ENCODE peak calls at places on chromosomes 6 and 20, in seven cellular contexts. P is HepG2, M is transverse colon, J is spleen, S is K562, C is stomach, G is prostate gland. Y is an unnamed sample.

GRCh38 chr20:12372557-12372956 is 454.9 kb downstream of the BTBD3 start:
- DNase-seq in P (peak; percentile 16), M (no peak), J (no peak), S (no peak), C (no peak), G (no peak), Y (no peak)

GRCh38 chr20:46365483-46366215 is 40.8 kb downstream of the ELMO2 start:
- DNase-seq in P (no peak), M (no peak), J (no peak), S (no peak), C (no peak), G (no peak), Y (no peak)

GRCh38 chr6:11429577-11429976 is 108.0 kb upstream of the TMEM170B start:
- DNase-seq in P (no peak), M (no peak), J (no peak), S (no peak), C (no peak), G (no peak), Y (no peak)

GRCh38 chr6:37175332-37176267 is 5.6 kb downstream of the PIM1 start:
- DNase-seq in P (no peak), M (peak; percentile 26), J (peak; percentile 86), S (no peak), C (no peak), G (no peak), Y (peak; percentile 31)

GRCh38 chr20:37534401-37535157 is 6.9 kb upstream of the BLCAP start:
- DNase-seq in P (peak; percentile 83), M (peak; percentile 44), J (peak; percentile 50), S (peak; percentile 52), C (peak; percentile 46), G (peak; percentile 75), Y (no peak)

GRCh38 chr6:10521104-10521808 is at the start of gene GCNT2:
- DNase-seq in P (peak; percentile 92), M (peak; percentile 22), J (no peak), S (peak; percentile 34), C (peak; percentile 61), G (peak; percentile 31), Y (no peak)

GRCh38 chr6:37607949-37608348 is 89.7 kb downstream of the MDGA1 start:
- DNase-seq in P (peak; percentile 21), M (no peak), J (no peak), S (peak; percentile 55), C (no peak), G (no peak), Y (no peak)

GRCh38 chr6:147108256-147108910 is 95.8 kb upstream of the STXBP5 start:
- DNase-seq in P (no peak), M (no peak), J (no peak), S (no peak), C (no peak), G (no peak), Y (no peak)

GRCh38 chr20:12049125-12049524 is 131.4 kb downstream of the BTBD3 start:
- DNase-seq in P (no peak), M (no peak), J (no peak), S (no peak), C (no peak), G (no peak), Y (no peak)

GRCh38 chr6:160024152-160024551 is 55.3 kb downstream of the IGF2R start:
- DNase-seq in P (no peak), M (no peak), J (no peak), S (no peak), C (no peak), G (no peak), Y (no peak)

GRCh38 chr6:100913400-100914276 is 32.5 kb upstream of the ASCC3 start:
- DNase-seq in P (peak; percentile 50), M (no peak), J (no peak), S (no peak), C (no peak), G (no peak), Y (no peak)

GRCh38 chr6:32718879-32719278 is 22.3 kb upstream of the HLA-DQA2 start:
- DNase-seq in P (no peak), M (no peak), J (no peak), S (no peak), C (no peak), G (no peak), Y (no peak)

GRCh38 chr6:157276731-157277130 is 46.6 kb downstream of the TMEM242 start:
- DNase-seq in P (no peak), M (no peak), J (no peak), S (no peak), C (no peak), G (no peak), Y (no peak)

GRCh38 chr6:129605962-129606361 is 104.0 kb downstream of the ARHGAP18 start:
- DNase-seq in P (no peak), M (no peak), J (no peak), S (no peak), C (no peak), G (no peak), Y (no peak)

GRCh38 chr6:35092362-35093117 is 48.6 kb downstream of the TCP11 start:
- DNase-seq in P (no peak), M (peak; percentile 31), J (no peak), S (peak; percentile 6), C (no peak), G (no peak), Y (no peak)

GRCh38 chr6:2695464-2696095 is 55.1 kb downstream of the MYLK4 start:
- DNase-seq in P (peak; percentile 27), M (no peak), J (no peak), S (no peak), C (no peak), G (no peak), Y (no peak)

GRCh38 chr6:165804331-165805066 is 141.5 kb upstream of the PDE10A start:
- DNase-seq in P (no peak), M (no peak), J (no peak), S (no peak), C (no peak), G (no peak), Y (no peak)

GRCh38 chr6:150723857-150724256 is 124.2 kb downstream of the PLEKHG1 start:
- DNase-seq in P (no peak), M (no peak), J (no peak), S (no peak), C (no peak), G (no peak), Y (no peak)

GRCh38 chr20:51695574-51696303 is 72.5 kb downstream of the ATP9A start:
- DNase-seq in P (peak; percentile 33), M (no peak), J (no peak), S (no peak), C (peak; percentile 31), G (peak; percentile 39), Y (no peak)
- TF ChIP-seq POLR2AphosphoS5 in P (no peak), M (no peak), J (no peak), S (no peak), C (no peak), G (peak; percentile 71), Y (no peak)

GRCh38 chr20:33674294-33675126 is at the start of gene NECAB3:
- DNase-seq in P (peak; percentile 82), M (peak; percentile 90), J (peak; percentile 94), S (peak; percentile 93), C (peak; percentile 90), G (peak; percentile 83), Y (peak; percentile 90)
- TF ChIP-seq POLR2A in P (peak; percentile 92), M (peak; percentile 57), J (peak; percentile 8), S (no peak), C (no peak), G (peak; percentile 56), Y (peak; percentile 8)

DNA sequence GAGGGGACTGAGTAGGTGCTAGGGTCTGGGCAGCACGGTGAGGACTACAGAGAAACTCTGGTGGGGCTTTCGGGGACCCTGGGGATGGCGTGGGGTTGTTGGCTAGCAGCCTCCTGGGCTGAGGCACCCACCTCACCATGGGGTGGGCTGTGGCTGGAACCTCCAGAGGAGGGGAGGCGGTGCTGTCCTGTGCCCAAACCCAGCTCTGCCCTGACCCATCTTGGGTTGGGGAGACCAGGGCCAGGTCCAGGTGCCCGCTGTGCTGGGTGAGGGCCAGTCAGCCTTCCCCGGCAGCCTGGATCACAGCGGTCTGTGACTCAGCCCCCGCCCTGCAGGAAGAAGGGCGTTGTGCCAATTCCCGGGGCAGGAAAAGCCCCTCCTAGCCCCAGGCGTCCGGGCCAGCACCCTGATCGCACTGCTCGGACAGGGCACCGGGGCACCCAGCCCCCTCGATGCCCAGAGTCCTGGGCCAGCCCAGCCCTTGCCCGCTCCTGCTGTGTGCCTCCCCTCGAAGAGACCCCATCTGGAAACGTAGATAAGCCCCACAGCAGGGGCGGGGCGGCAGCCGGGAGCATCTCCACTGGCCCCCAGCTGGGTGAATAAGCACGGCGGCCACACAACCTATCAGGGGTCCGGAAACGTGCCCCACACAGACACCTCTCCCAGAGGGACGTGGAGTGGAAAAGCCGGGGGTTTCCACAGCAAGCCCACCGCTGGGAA is 10.0 kb downstream of the LAMA5 start:
- DNase-seq in P (no peak), M (no peak), J (no peak), S (peak; percentile 90), C (no peak), G (no peak), Y (no peak)
- TF ChIP-seq POLR2AphosphoS5 in P (no peak), M (no peak), J (peak; percentile 85), S (peak; percentile 63), C (no peak), G (no peak), Y (no peak)

GRCh38 chr6:112065426-112065986 is 11.6 kb downstream of the CCN6 start:
- DNase-seq in P (no peak), M (no peak), J (no peak), S (no peak), C (no peak), G (no peak), Y (no peak)

GRCh38 chr6:112061605-112062004 is 7.7 kb downstream of the CCN6 start:
- DNase-seq in P (no peak), M (no peak), J (no peak), S (no peak), C (no peak), G (no peak), Y (no peak)

DNA sequence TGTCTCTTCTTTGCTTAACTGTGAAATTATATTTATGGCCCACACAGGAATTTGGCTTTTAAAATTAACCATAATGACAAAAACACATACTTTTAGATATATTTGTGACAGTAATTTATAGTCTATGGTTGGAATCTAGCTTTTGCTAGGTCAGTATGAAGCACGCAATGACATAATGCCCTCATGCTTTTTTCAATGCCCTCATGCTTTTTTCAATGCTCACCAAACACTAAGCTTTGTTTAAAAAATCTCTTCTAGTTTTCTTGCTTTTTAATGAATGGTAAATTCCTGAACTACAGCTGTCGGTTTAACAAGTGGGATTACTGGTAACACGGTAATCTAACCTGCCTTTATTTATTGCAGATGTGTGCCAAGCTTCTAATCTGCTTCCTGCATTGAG is 12.7 kb downstream of the CCN6 start:
- DNase-seq in P (no peak), M (no peak), J (no peak), S (no peak), C (no peak), G (no peak), Y (no peak)
- TF ChIP-seq POLR2A in P (no peak), M (no peak), J (no peak), S (no peak), C (no peak), G (no peak), Y (no peak)

GRCh38 chr6:122428781-122429180 is 29.3 kb downstream of the HSF2 start:
- DNase-seq in P (no peak), M (no peak), J (no peak), S (no peak), C (no peak), G (no peak), Y (no peak)
- TF ChIP-seq POLR2AphosphoS5 in P (no peak), M (no peak), J (no peak), S (no peak), C (no peak), G (no peak), Y (no peak)

Y was measured in GM12892.